ENCODE peak calls at places on chromosomes 2 and 18, in four cellular contexts. One of them, this sample, is unnamed.
A peak's percentile ranks its signal among the peaks of the same experiment; 100 is the strongest.

GRCh38 chr2:80329491-80329890 is 24.9 kb upstream of the LRRTM1 start:
- DNase-seq in esophagus squamous epithelium: no peak
- DNase-seq in right atrium auricular region: no peak
- DNase-seq in thoracic aorta: no peak
- DNase-seq in this sample: no peak

GRCh38 chr2:241595600-241596140 is 37.1 kb downstream of the BOK start:
- DNase-seq in right atrium auricular region: no peak
- DNase-seq in thoracic aorta: no peak
- DNase-seq in esophagus squamous epithelium: no peak
- DNase-seq in this sample: no peak

GRCh38 chr2:191637182-191638078 is 40.5 kb upstream of the NABP1 start:
- DNase-seq in esophagus squamous epithelium: no peak
- DNase-seq in thoracic aorta: no peak
- DNase-seq in right atrium auricular region: no peak
- DNase-seq in this sample: no peak

GRCh38 chr2:74186038-74186437 is 7.4 kb upstream of the MOB1A start:
- DNase-seq in esophagus squamous epithelium: no peak
- DNase-seq in right atrium auricular region: no peak
- DNase-seq in thoracic aorta: no peak
- DNase-seq in this sample: no peak

GRCh38 chr18:43620936-43621335 is 343.6 kb upstream of the SYT4 start:
- DNase-seq in thoracic aorta: no peak
- DNase-seq in right atrium auricular region: no peak
- DNase-seq in esophagus squamous epithelium: no peak
- DNase-seq in this sample: no peak

GRCh38 chr2:157414050-157414449 is 29.8 kb downstream of the CYTIP start:
- DNase-seq in esophagus squamous epithelium: no peak
- DNase-seq in thoracic aorta: no peak
- DNase-seq in right atrium auricular region: no peak
- DNase-seq in this sample: no peak

GRCh38 chr18:39939209-39939608 is 2015.8 kb upstream of the PIK3C3 start:
- DNase-seq in right atrium auricular region: no peak
- DNase-seq in thoracic aorta: no peak
- DNase-seq in esophagus squamous epithelium: no peak
- DNase-seq in this sample: no peak

GRCh38 chr2:163800889-163801498 is 65.2 kb upstream of the FIGN start:
- DNase-seq in right atrium auricular region: no peak
- DNase-seq in thoracic aorta: no peak
- DNase-seq in esophagus squamous epithelium: no peak
- DNase-seq in this sample: no peak

GRCh38 chr2:108407864-108408729 is 30.3 kb downstream of the SULT1C4 start:
- DNase-seq in right atrium auricular region: no peak
- DNase-seq in esophagus squamous epithelium: no peak
- DNase-seq in thoracic aorta: no peak
- DNase-seq in this sample: no peak

GRCh38 chr2:23801396-23801795 is 125.5 kb downstream of the ATAD2B start:
- DNase-seq in right atrium auricular region: no peak
- DNase-seq in thoracic aorta: no peak
- DNase-seq in esophagus squamous epithelium: no peak
- DNase-seq in this sample: no peak

GRCh38 chr18:28087173-28087563 is 89.8 kb downstream of the CDH2 start:
- DNase-seq in thoracic aorta: no peak
- DNase-seq in right atrium auricular region: no peak
- DNase-seq in esophagus squamous epithelium: no peak
- DNase-seq in this sample: no peak

GRCh38 chr2:95261602-95262001 is 12.6 kb upstream of the PROM2 start:
- DNase-seq in right atrium auricular region: no peak
- DNase-seq in esophagus squamous epithelium: no peak
- DNase-seq in thoracic aorta: no peak
- DNase-seq in this sample: no peak

GRCh38 chr2:30756971-30757370 is 50.3 kb downstream of the CAPN13 start:
- DNase-seq in right atrium auricular region: no peak
- DNase-seq in thoracic aorta: no peak
- DNase-seq in esophagus squamous epithelium: no peak
- DNase-seq in this sample: no peak

GRCh38 chr2:8794923-8795825 is 42.2 kb downstream of the KIDINS220 start:
- DNase-seq in esophagus squamous epithelium: no peak
- DNase-seq in thoracic aorta: no peak
- DNase-seq in right atrium auricular region: no peak
- DNase-seq in this sample: no peak

GRCh38 chr2:79916285-79916684 is 388.3 kb downstream of the LRRTM1 start:
- DNase-seq in esophagus squamous epithelium: no peak
- DNase-seq in right atrium auricular region: no peak
- DNase-seq in thoracic aorta: no peak
- DNase-seq in this sample: no peak

GRCh38 chr18:8364385-8364784 is 244.9 kb upstream of the RAB12 start:
- DNase-seq in right atrium auricular region: no peak
- DNase-seq in thoracic aorta: no peak
- DNase-seq in esophagus squamous epithelium: no peak
- DNase-seq in this sample: no peak

GRCh38 chr18:10164241-10165160 is 250.7 kb downstream of the VAPA start:
- DNase-seq in esophagus squamous epithelium: no peak
- DNase-seq in right atrium auricular region: no peak
- DNase-seq in thoracic aorta: no peak
- DNase-seq in this sample: no peak

GRCh38 chr2:174877796-174878195 is 113.5 kb upstream of the CHRNA1 start:
- DNase-seq in right atrium auricular region: no peak
- DNase-seq in thoracic aorta: no peak
- DNase-seq in esophagus squamous epithelium: no peak
- DNase-seq in this sample: no peak

GRCh38 chr2:71347517-71347916 is 15.9 kb downstream of the ZNF638 start:
- DNase-seq in esophagus squamous epithelium: no peak
- DNase-seq in thoracic aorta: no peak
- DNase-seq in right atrium auricular region: no peak
- DNase-seq in this sample: no peak

GRCh38 chr2:240913810-240914644 is 7.9 kb downstream of the CROCC2 start:
- DNase-seq in thoracic aorta: no peak
- DNase-seq in right atrium auricular region: peak; percentile 82
- DNase-seq in esophagus squamous epithelium: no peak
- DNase-seq in this sample: peak; percentile 17

GRCh38 chr2:52821631-52822030 is 946.0 kb upstream of the CHAC2 start:
- DNase-seq in right atrium auricular region: no peak
- DNase-seq in thoracic aorta: no peak
- DNase-seq in esophagus squamous epithelium: no peak
- DNase-seq in this sample: no peak

GRCh38 chr2:97935719-97936161 is 60.0 kb downstream of the TMEM131 start:
- DNase-seq in right atrium auricular region: no peak
- DNase-seq in thoracic aorta: no peak
- DNase-seq in esophagus squamous epithelium: no peak
- DNase-seq in this sample: no peak

GRCh38 chr2:40218679-40219078 is 233.2 kb downstream of the SLC8A1 start:
- DNase-seq in right atrium auricular region: no peak
- DNase-seq in thoracic aorta: no peak
- DNase-seq in esophagus squamous epithelium: no peak
- DNase-seq in this sample: no peak

GRCh38 chr18:59358611-59359575 is at the start of gene LMAN1:
- DNase-seq in thoracic aorta: peak; percentile 78
- DNase-seq in right atrium auricular region: peak; percentile 91
- DNase-seq in esophagus squamous epithelium: peak; percentile 59
- DNase-seq in this sample: peak; percentile 87

GRCh38 chr2:231648579-231649174 is 56.0 kb downstream of the TEX44 start:
- DNase-seq in esophagus squamous epithelium: no peak
- DNase-seq in right atrium auricular region: no peak
- DNase-seq in thoracic aorta: no peak
- DNase-seq in this sample: peak; percentile 28

GRCh38 chr2:134206573-134206972 is 47.3 kb upstream of the MGAT5 start:
- DNase-seq in thoracic aorta: peak; percentile 33
- DNase-seq in right atrium auricular region: no peak
- DNase-seq in esophagus squamous epithelium: no peak
- DNase-seq in this sample: no peak

GRCh38 chr2:162317910-162318279 is 589 bp downstream of the IFIH1 start:
- DNase-seq in thoracic aorta: no peak
- DNase-seq in esophagus squamous epithelium: no peak
- DNase-seq in right atrium auricular region: no peak
- DNase-seq in this sample: peak; percentile 10

GRCh38 chr18:48859311-48860275 is 91.2 kb downstream of the SMAD7 start:
- DNase-seq in right atrium auricular region: no peak
- DNase-seq in thoracic aorta: no peak
- DNase-seq in esophagus squamous epithelium: no peak
- DNase-seq in this sample: no peak

GRCh38 chr2:224524657-224525056 is 60.5 kb downstream of the CUL3 start:
- DNase-seq in thoracic aorta: no peak
- DNase-seq in esophagus squamous epithelium: no peak
- DNase-seq in right atrium auricular region: no peak
- DNase-seq in this sample: no peak
- H3K4me1 ChIP-seq in thoracic aorta: peaks cover 66% of the 10 kb centered on the region
- H3K4me1 ChIP-seq in esophagus squamous epithelium: peaks cover 40% of the 10 kb centered on the region
- H3K4me1 ChIP-seq in right atrium auricular region: peaks cover 33% of the 10 kb centered on the region
- H3K4me1 ChIP-seq in this sample: peaks cover 22% of the 10 kb centered on the region

GRCh38 chr2:85129861-85130260 is 3.3 kb upstream of the TCF7L1 start:
- DNase-seq in thoracic aorta: no peak
- DNase-seq in esophagus squamous epithelium: no peak
- DNase-seq in right atrium auricular region: no peak
- DNase-seq in this sample: no peak
- H3K4me1 ChIP-seq in thoracic aorta: peaks cover under 1% of the 10 kb centered on the region
- H3K4me1 ChIP-seq in esophagus squamous epithelium: peaks cover 15% of the 10 kb centered on the region
- H3K4me1 ChIP-seq in right atrium auricular region: peaks cover 16% of the 10 kb centered on the region
- H3K4me1 ChIP-seq in this sample: peaks cover 15% of the 10 kb centered on the region

GRCh38 chr2:218839430-218839829 is 7.8 kb upstream of the PRKAG3 start:
- DNase-seq in thoracic aorta: no peak
- DNase-seq in right atrium auricular region: no peak
- DNase-seq in esophagus squamous epithelium: no peak
- DNase-seq in this sample: no peak
- H3K4me1 ChIP-seq in thoracic aorta: no peaks in the 10 kb centered on the region
- H3K4me1 ChIP-seq in right atrium auricular region: no peaks in the 10 kb centered on the region
- H3K4me1 ChIP-seq in esophagus squamous epithelium: no peaks in the 10 kb centered on the region
- H3K4me1 ChIP-seq in this sample: no peaks in the 10 kb centered on the region

GRCh38 chr18:55404811-55405654 is 183.0 kb downstream of the TCF4 start:
- DNase-seq in right atrium auricular region: no peak
- DNase-seq in thoracic aorta: no peak
- DNase-seq in esophagus squamous epithelium: no peak
- DNase-seq in this sample: no peak

GRCh38 chr18:55402731-55403405 is 185.1 kb downstream of the TCF4 start:
- DNase-seq in right atrium auricular region: no peak
- DNase-seq in thoracic aorta: no peak
- DNase-seq in esophagus squamous epithelium: no peak
- DNase-seq in this sample: no peak

GRCh38 chr18:55404136-55404810 is 183.7 kb downstream of the TCF4 start:
- DNase-seq in thoracic aorta: no peak
- DNase-seq in right atrium auricular region: no peak
- DNase-seq in esophagus squamous epithelium: no peak
- DNase-seq in this sample: no peak

GRCh38 chr18:55401638-55402191 is 186.3 kb downstream of the TCF4 start:
- DNase-seq in esophagus squamous epithelium: no peak
- DNase-seq in right atrium auricular region: no peak
- DNase-seq in thoracic aorta: no peak
- DNase-seq in this sample: no peak

DNA sequence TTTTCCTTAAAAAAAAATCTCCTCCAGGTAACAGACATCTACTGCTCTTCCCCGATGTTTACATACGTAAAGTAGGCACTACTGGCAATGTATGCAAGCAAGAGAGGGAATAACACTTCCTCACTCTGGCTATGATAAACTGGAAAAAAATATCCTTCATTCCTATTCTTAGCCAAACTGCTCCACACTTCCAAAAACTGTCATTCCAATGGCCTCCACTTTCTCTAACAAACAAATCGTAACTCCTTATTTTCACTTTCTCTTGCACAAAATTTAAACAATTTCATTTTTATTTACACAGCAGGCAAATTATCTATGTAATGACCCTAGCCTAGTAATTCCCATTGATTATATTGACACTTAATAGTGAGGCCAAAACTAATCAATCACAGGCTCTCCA is 184.4 kb downstream of the TCF4 start:
- DNase-seq in esophagus squamous epithelium: no peak
- DNase-seq in right atrium auricular region: no peak
- DNase-seq in thoracic aorta: no peak
- DNase-seq in this sample: no peak
- H3K4me1 ChIP-seq in esophagus squamous epithelium: peaks cover 12% of the 10 kb centered on the region
- H3K4me1 ChIP-seq in right atrium auricular region: peaks cover 31% of the 10 kb centered on the region
- H3K4me1 ChIP-seq in thoracic aorta: peaks cover 41% of the 10 kb centered on the region
- H3K4me1 ChIP-seq in this sample: no peaks in the 10 kb centered on the region

GRCh38 chr2:189574793-189575475 is 5.7 kb downstream of the SLC40A1 start:
- DNase-seq in right atrium auricular region: no peak
- DNase-seq in thoracic aorta: no peak
- DNase-seq in esophagus squamous epithelium: no peak
- DNase-seq in this sample: no peak
- H3K4me1 ChIP-seq in right atrium auricular region: peaks cover 69% of the 10 kb centered on the region
- H3K4me1 ChIP-seq in thoracic aorta: peaks cover 78% of the 10 kb centered on the region
- H3K4me1 ChIP-seq in esophagus squamous epithelium: peaks cover 11% of the 10 kb centered on the region
- H3K4me1 ChIP-seq in this sample: peaks cover 15% of the 10 kb centered on the region

GRCh38 chr18:58213931-58214431 is 170.0 kb downstream of the NEDD4L start:
- DNase-seq in right atrium auricular region: no peak
- DNase-seq in esophagus squamous epithelium: no peak
- DNase-seq in thoracic aorta: no peak
- DNase-seq in this sample: no peak
- H3K4me1 ChIP-seq in right atrium auricular region: no peaks in the 10 kb centered on the region
- H3K4me1 ChIP-seq in esophagus squamous epithelium: no peaks in the 10 kb centered on the region
- H3K4me1 ChIP-seq in thoracic aorta: no peaks in the 10 kb centered on the region
- H3K4me1 ChIP-seq in this sample: peaks cover 2% of the 10 kb centered on the region

GRCh38 chr2:42118759-42119569 is 50.2 kb upstream of the EML4 start:
- DNase-seq in thoracic aorta: no peak
- DNase-seq in esophagus squamous epithelium: no peak
- DNase-seq in right atrium auricular region: no peak
- DNase-seq in this sample: no peak

GRCh38 chr2:42125887-42126594 is 43.1 kb upstream of the EML4 start:
- DNase-seq in thoracic aorta: no peak
- DNase-seq in esophagus squamous epithelium: no peak
- DNase-seq in right atrium auricular region: no peak
- DNase-seq in this sample: no peak

GRCh38 chr2:42124051-42124813 is 44.9 kb upstream of the EML4 start:
- DNase-seq in esophagus squamous epithelium: no peak
- DNase-seq in right atrium auricular region: no peak
- DNase-seq in thoracic aorta: no peak
- DNase-seq in this sample: no peak

GRCh38 chr2:42127425-42128424 is 41.4 kb upstream of the EML4 start:
- DNase-seq in thoracic aorta: no peak
- DNase-seq in right atrium auricular region: no peak
- DNase-seq in esophagus squamous epithelium: no peak
- DNase-seq in this sample: no peak

GRCh38 chr2:42123426-42123825 is 45.7 kb upstream of the EML4 start:
- DNase-seq in esophagus squamous epithelium: no peak
- DNase-seq in thoracic aorta: no peak
- DNase-seq in right atrium auricular region: no peak
- DNase-seq in this sample: no peak
- H3K4me1 ChIP-seq in esophagus squamous epithelium: peaks cover 44% of the 10 kb centered on the region
- H3K4me1 ChIP-seq in thoracic aorta: peaks cover 11% of the 10 kb centered on the region
- H3K4me1 ChIP-seq in right atrium auricular region: peaks cover 7% of the 10 kb centered on the region
- H3K4me1 ChIP-seq in this sample: peaks cover 49% of the 10 kb centered on the region

This sample was measured in effector memory CD4-positive, alpha-beta T cell.